ENCODE peak calls at places on chromosome 1, in five cellular contexts. One of them, this sample, is unnamed.

GRCh38 chr1:222454196-222454595 is 93.7 kb downstream of the HHIPL2 start:
- DNase-seq in neuronal stem cell: no peak
- DNase-seq in HL-60: no peak
- DNase-seq in tibial artery: no peak
- DNase-seq in HFF-Myc: no peak
- DNase-seq in this sample: no peak

GRCh38 chr1:163202833-163203451 is at the start of gene RGS5:
- DNase-seq in HL-60: no peak
- DNase-seq in HFF-Myc: no peak
- DNase-seq in tibial artery: no peak
- DNase-seq in neuronal stem cell: peak
- DNase-seq in this sample: no peak

GRCh38 chr1:19454265-19455198 is 30.8 kb downstream of the CAPZB start:
- DNase-seq in HFF-Myc: no peak
- DNase-seq in tibial artery: no peak
- DNase-seq in HL-60: peak
- DNase-seq in neuronal stem cell: no peak
- DNase-seq in this sample: no peak

GRCh38 chr1:202007703-202008489 is 2.5 kb upstream of the ELF3 start:
- DNase-seq in neuronal stem cell: no peak
- DNase-seq in tibial artery: no peak
- DNase-seq in HFF-Myc: no peak
- DNase-seq in HL-60: no peak
- DNase-seq in this sample: no peak

GRCh38 chr1:183239220-183239742 is 53.2 kb downstream of the LAMC2 start:
- DNase-seq in neuronal stem cell: no peak
- DNase-seq in tibial artery: no peak
- DNase-seq in HFF-Myc: no peak
- DNase-seq in HL-60: no peak
- DNase-seq in this sample: no peak

GRCh38 chr1:44220001-44220751 is 6.9 kb downstream of the DMAP1 start:
- DNase-seq in HL-60: no peak
- DNase-seq in neuronal stem cell: no peak
- DNase-seq in HFF-Myc: no peak
- DNase-seq in tibial artery: no peak
- DNase-seq in this sample: peak

GRCh38 chr1:47471163-47471562 is 33.3 kb downstream of the FOXD2 start:
- DNase-seq in neuronal stem cell: no peak
- DNase-seq in tibial artery: peak
- DNase-seq in HL-60: no peak
- DNase-seq in HFF-Myc: peak
- DNase-seq in this sample: no peak

GRCh38 chr1:107829083-107829771 is 135.8 kb downstream of the VAV3 start:
- DNase-seq in HFF-Myc: no peak
- DNase-seq in neuronal stem cell: no peak
- DNase-seq in tibial artery: no peak
- DNase-seq in HL-60: peak
- DNase-seq in this sample: no peak

GRCh38 chr1:214280386-214281029 is 451 bp upstream of the SMYD2 start:
- DNase-seq in tibial artery: peak
- DNase-seq in neuronal stem cell: peak
- DNase-seq in HFF-Myc: no peak
- DNase-seq in HL-60: peak
- DNase-seq in this sample: no peak

GRCh38 chr1:10693497-10694273 is 102.8 kb downstream of the CASZ1 start:
- DNase-seq in HL-60: peak
- DNase-seq in neuronal stem cell: no peak
- DNase-seq in tibial artery: no peak
- DNase-seq in HFF-Myc: no peak
- DNase-seq in this sample: no peak

GRCh38 chr1:196609114-196609737 is 986 bp upstream of the KCNT2 start:
- DNase-seq in tibial artery: peak
- DNase-seq in HL-60: no peak
- DNase-seq in neuronal stem cell: no peak
- DNase-seq in HFF-Myc: peak
- DNase-seq in this sample: no peak

GRCh38 chr1:33363470-33363861 is 42.6 kb upstream of the A3GALT2 start:
- DNase-seq in tibial artery: no peak
- DNase-seq in HL-60: no peak
- DNase-seq in neuronal stem cell: peak
- DNase-seq in HFF-Myc: no peak
- DNase-seq in this sample: no peak

GRCh38 chr1:240935921-240936320 is 324.0 kb upstream of the GREM2 start:
- DNase-seq in HFF-Myc: no peak
- DNase-seq in neuronal stem cell: no peak
- DNase-seq in tibial artery: no peak
- DNase-seq in HL-60: no peak
- DNase-seq in this sample: no peak

GRCh38 chr1:47931395-47931794 is 65.8 kb downstream of the TRABD2B start:
- DNase-seq in neuronal stem cell: no peak
- DNase-seq in HFF-Myc: no peak
- DNase-seq in HL-60: peak
- DNase-seq in tibial artery: no peak
- DNase-seq in this sample: no peak

GRCh38 chr1:23897083-23897482 is 16.1 kb downstream of the CNR2 start:
- DNase-seq in tibial artery: no peak
- DNase-seq in HL-60: peak
- DNase-seq in neuronal stem cell: no peak
- DNase-seq in HFF-Myc: no peak
- DNase-seq in this sample: no peak

GRCh38 chr1:60970081-60970509 is 112.3 kb upstream of the NFIA start:
- DNase-seq in HL-60: no peak
- DNase-seq in tibial artery: no peak
- DNase-seq in neuronal stem cell: no peak
- DNase-seq in HFF-Myc: no peak
- DNase-seq in this sample: no peak

GRCh38 chr1:160018900-160019299 is 12.9 kb downstream of the PIGM start:
- DNase-seq in HL-60: no peak
- DNase-seq in tibial artery: no peak
- DNase-seq in neuronal stem cell: no peak
- DNase-seq in HFF-Myc: no peak
- DNase-seq in this sample: no peak

GRCh38 chr1:24513691-24514090 is 11.1 kb downstream of the RCAN3 start:
- DNase-seq in tibial artery: no peak
- DNase-seq in HL-60: no peak
- DNase-seq in neuronal stem cell: no peak
- DNase-seq in HFF-Myc: no peak
- DNase-seq in this sample: no peak

GRCh38 chr1:110672753-110673108 is 2.0 kb downstream of the KCNA3 start:
- DNase-seq in HFF-Myc: no peak
- DNase-seq in tibial artery: no peak
- DNase-seq in neuronal stem cell: no peak
- DNase-seq in HL-60: no peak
- DNase-seq in this sample: no peak

GRCh38 chr1:96130432-96130831 is 591.2 kb upstream of the PTBP2 start:
- DNase-seq in HFF-Myc: no peak
- DNase-seq in tibial artery: no peak
- DNase-seq in neuronal stem cell: no peak
- DNase-seq in HL-60: no peak
- DNase-seq in this sample: no peak

GRCh38 chr1:196608401-196609113 is at the start of gene KCNT2:
- DNase-seq in HFF-Myc: peak
- DNase-seq in tibial artery: peak
- DNase-seq in HL-60: no peak
- DNase-seq in neuronal stem cell: peak
- DNase-seq in this sample: peak

GRCh38 chr1:53327183-53327941 is 508 bp downstream of the LRP8 start:
- DNase-seq in neuronal stem cell: peak
- DNase-seq in tibial artery: no peak
- DNase-seq in HL-60: peak
- DNase-seq in HFF-Myc: no peak
- DNase-seq in this sample: no peak

GRCh38 chr1:82503805-82504204 is 703.1 kb downstream of the ADGRL2 start:
- DNase-seq in HL-60: no peak
- DNase-seq in HFF-Myc: no peak
- DNase-seq in neuronal stem cell: no peak
- DNase-seq in tibial artery: no peak
- DNase-seq in this sample: peak

GRCh38 chr1:55362558-55362957 is 147.4 kb upstream of the USP24 start:
- DNase-seq in HFF-Myc: no peak
- DNase-seq in HL-60: no peak
- DNase-seq in neuronal stem cell: no peak
- DNase-seq in tibial artery: peak
- DNase-seq in this sample: peak

GRCh38 chr1:235852887-235853286 is 13.8 kb downstream of the LYST start:
- DNase-seq in neuronal stem cell: no peak
- DNase-seq in tibial artery: no peak
- DNase-seq in HL-60: no peak
- DNase-seq in HFF-Myc: no peak
- DNase-seq in this sample: no peak

GRCh38 chr1:203378529-203379271 is 27.8 kb upstream of the FMOD start:
- DNase-seq in tibial artery: no peak
- DNase-seq in HL-60: no peak
- DNase-seq in HFF-Myc: no peak
- DNase-seq in neuronal stem cell: no peak
- DNase-seq in this sample: peak

GRCh38 chr1:203381151-203381751 is 30.3 kb upstream of the FMOD start:
- DNase-seq in neuronal stem cell: no peak
- DNase-seq in HL-60: no peak
- DNase-seq in HFF-Myc: no peak
- DNase-seq in tibial artery: no peak
- DNase-seq in this sample: no peak

GRCh38 chr1:203379831-203380230 is 28.9 kb upstream of the FMOD start:
- DNase-seq in tibial artery: no peak
- DNase-seq in HL-60: no peak
- DNase-seq in HFF-Myc: no peak
- DNase-seq in neuronal stem cell: no peak
- DNase-seq in this sample: no peak

DNA sequence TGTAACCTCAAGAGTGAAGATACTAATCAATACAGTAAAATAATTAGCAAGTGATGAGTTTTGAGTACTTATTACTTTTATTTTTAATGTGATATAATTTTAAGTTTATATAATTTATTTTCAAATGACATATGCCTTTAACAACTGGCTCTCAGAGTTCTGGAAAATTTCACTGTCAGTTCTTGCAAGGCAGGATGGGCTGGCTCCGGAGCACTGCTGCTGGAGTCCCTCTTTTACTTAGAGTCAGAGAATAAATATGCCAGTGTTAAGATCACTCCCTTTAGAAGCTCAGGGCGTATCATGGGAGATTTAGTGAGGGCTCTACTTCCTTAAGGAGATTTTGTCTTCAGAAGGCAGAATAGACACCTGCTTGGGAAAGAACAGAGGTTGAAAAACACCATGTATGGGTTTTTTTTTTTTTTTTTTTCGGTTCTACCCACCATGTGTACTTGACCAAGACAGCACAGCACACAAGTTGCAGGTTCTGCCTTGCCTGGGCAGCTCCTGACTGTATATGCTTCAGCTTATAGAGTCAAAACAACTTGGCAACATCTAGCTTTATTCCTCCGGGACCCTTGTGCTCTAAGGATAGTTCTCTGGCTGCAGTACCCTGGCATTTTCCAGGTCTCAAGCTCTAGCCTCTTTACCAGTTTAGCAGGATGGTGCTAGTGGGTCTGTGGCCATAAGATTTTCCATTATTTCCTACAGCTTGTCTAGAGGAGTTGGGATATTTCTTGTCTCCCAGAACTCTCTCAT is 29.7 kb upstream of the FMOD start:
- DNase-seq in neuronal stem cell: no peak
- DNase-seq in HL-60: no peak
- DNase-seq in tibial artery: no peak
- DNase-seq in HFF-Myc: no peak
- DNase-seq in this sample: no peak
- H3K4me3 ChIP-seq in neuronal stem cell: no peak
- H3K4me3 ChIP-seq in HL-60: no peak
- H3K4me3 ChIP-seq in tibial artery: no peak
- H3K4me3 ChIP-seq in HFF-Myc: no peak
- H3K4me3 ChIP-seq in this sample: no peak

DNA sequence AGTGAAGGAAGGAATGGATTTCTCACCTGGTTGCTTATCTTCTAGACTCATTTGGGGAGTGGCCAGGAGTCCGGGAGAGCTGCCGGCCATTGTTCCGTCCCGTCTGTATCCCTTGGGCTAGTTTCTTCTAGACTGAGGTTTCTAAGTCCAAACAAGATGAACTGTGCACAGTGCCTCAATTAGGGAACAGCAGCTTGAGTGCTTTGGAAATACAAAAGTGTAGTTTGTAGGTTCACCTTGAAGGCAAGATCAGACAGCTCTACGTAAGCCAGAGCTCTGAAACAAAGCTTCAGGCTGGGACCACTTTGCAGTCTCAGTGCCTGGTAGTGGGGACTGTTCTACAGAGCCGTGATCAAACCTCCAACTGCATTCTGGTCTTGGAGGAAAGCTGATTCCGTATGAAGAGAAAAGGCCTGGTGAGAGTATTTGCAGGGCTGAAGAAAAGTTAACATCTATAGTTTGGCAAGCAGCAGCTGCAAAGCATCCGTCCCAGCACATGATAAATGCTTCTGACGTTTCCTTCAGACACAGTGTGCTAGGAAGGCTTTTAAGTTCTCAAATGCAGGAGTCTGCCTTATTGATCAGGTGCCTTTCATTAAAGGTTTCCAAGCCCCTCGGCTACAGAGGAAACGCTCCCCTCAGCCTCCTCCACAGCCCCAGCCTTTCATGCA is 432.8 kb downstream of the KIF26B start:
- DNase-seq in HFF-Myc: no peak
- DNase-seq in neuronal stem cell: no peak
- DNase-seq in tibial artery: no peak
- DNase-seq in HL-60: no peak
- DNase-seq in this sample: no peak
- H3K4me3 ChIP-seq in HFF-Myc: no peak
- H3K4me3 ChIP-seq in neuronal stem cell: no peak
- H3K4me3 ChIP-seq in tibial artery: no peak
- H3K4me3 ChIP-seq in HL-60: no peak
- H3K4me3 ChIP-seq in this sample: no peak

DNA sequence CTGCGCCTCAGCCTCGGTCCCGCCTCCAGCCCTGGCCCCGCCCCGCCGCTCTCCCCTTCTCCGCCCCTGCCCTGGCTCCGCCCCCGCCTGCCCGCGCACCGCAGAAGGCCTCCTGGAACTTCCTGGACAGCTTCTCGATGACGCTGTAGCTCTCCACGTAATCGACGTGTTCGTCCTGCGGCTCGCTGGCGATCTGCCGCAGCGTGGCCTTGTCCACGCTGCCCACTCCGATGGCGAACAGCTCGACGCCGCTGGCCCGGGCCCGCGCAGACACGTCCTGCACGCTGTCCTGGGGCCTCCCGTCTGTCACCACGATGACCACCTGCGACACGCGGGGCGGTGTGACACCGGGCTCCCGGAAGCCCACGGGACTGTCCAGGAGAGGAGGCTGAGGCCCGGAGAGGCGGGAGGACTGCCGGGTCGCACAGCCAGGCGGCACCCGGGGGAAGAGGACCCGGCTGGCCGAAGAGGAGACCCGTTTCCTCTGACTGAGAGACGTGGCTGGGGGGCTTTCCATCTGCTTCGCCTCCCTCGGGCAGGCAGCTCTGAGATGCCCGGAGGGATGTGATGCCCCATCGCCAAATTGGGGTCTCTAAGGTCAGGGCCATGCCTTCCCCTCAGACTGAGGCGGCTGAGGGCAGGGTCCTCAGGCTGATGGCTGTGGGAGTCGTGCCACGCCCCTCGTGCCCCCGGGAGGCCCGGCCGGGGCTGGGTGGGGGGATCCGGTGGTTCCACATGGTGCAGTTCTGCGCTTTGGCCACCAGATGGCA is 4.6 kb downstream of the MATN1 start:
- DNase-seq in HFF-Myc: peak
- DNase-seq in HL-60: peak
- DNase-seq in neuronal stem cell: no peak
- DNase-seq in tibial artery: peak
- DNase-seq in this sample: peak
- H3K4me3 ChIP-seq in HFF-Myc: peak
- H3K4me3 ChIP-seq in HL-60: peak
- H3K4me3 ChIP-seq in neuronal stem cell: peak
- H3K4me3 ChIP-seq in tibial artery: peak
- H3K4me3 ChIP-seq in this sample: peak

GRCh38 chr1:203278885-203279406 is 26.4 kb upstream of the BTG2 start:
- DNase-seq in HL-60: no peak
- DNase-seq in neuronal stem cell: no peak
- DNase-seq in HFF-Myc: no peak
- DNase-seq in tibial artery: no peak
- DNase-seq in this sample: no peak
- H3K4me3 ChIP-seq in HL-60: no peak
- H3K4me3 ChIP-seq in neuronal stem cell: peak
- H3K4me3 ChIP-seq in HFF-Myc: no peak
- H3K4me3 ChIP-seq in tibial artery: peak
- H3K4me3 ChIP-seq in this sample: peak